ENCODE peak calls at places on chromosome 18, in five cellular contexts. N is CD8-positive, alpha-beta memory T cell; M is T-helper 2 cell; X is fibroblast of pulmonary artery; R is kidney glomerular epithelial cell. Z is an unnamed sample.

GRCh38 chr18:5456577-5457466 is 87.0 kb downstream of the EPB41L3 start:
- DNase-seq in X (peak; percentile 66), R (peak; percentile 51), M (peak; percentile 4), N (no peak), Z (no peak)

GRCh38 chr18:34834897-34835296 is 124.8 kb downstream of the DTNA start:
- DNase-seq in X (peak; percentile 9), R (no peak), M (no peak), N (no peak), Z (no peak)

GRCh38 chr18:48714873-48715272 is 176.0 kb downstream of the CTIF start:
- DNase-seq in R (no peak), X (no peak), N (no peak), M (no peak), Z (no peak)

GRCh38 chr18:23105030-23105429 is 30.3 kb upstream of the CABLES1 start:
- DNase-seq in X (no peak), N (no peak), R (no peak), M (no peak), Z (no peak)

GRCh38 chr18:77067315-77068061 is 65.1 kb downstream of the MBP start:
- DNase-seq in X (peak; percentile 94), N (peak; percentile 80), R (peak; percentile 86), M (peak; percentile 72), Z (no peak)

GRCh38 chr18:44826418-44827259 is 146.0 kb downstream of the SETBP1 start:
- DNase-seq in X (peak; percentile 97), N (no peak), M (no peak), R (peak; percentile 86), Z (peak; percentile 55)

GRCh38 chr18:79900610-79901570 is 50.6 kb downstream of the SLC66A2 start:
- DNase-seq in X (no peak), N (peak; percentile 43), R (no peak), M (no peak), Z (no peak)

GRCh38 chr18:76487782-76488181 is 7.3 kb downstream of the ZNF516 start:
- DNase-seq in R (no peak), M (no peak), X (no peak), N (no peak), Z (no peak)

GRCh38 chr18:9433616-9434239 is 41.6 kb upstream of the RALBP1 start:
- DNase-seq in N (no peak), X (no peak), M (no peak), R (no peak), Z (no peak)

GRCh38 chr18:74898965-74899364 is 301.3 kb downstream of the ZNF407 start:
- DNase-seq in N (no peak), X (peak; percentile 40), R (peak; percentile 78), M (no peak), Z (no peak)

GRCh38 chr18:13470555-13471494 is 252.3 kb downstream of the LDLRAD4 start:
- DNase-seq in M (no peak), N (no peak), R (no peak), X (no peak), Z (no peak)

GRCh38 chr18:79797518-79798345 is at the start of gene KCNG2:
- DNase-seq in X (peak; percentile 43), M (no peak), R (no peak), N (peak; percentile 26), Z (no peak)

GRCh38 chr18:52394602-52395001 is 54.6 kb downstream of the DCC start:
- DNase-seq in R (peak; percentile 41), M (no peak), N (no peak), X (no peak), Z (no peak)

GRCh38 chr18:72530622-72531021 is 13.5 kb downstream of the CBLN2 start:
- DNase-seq in N (no peak), R (no peak), X (no peak), M (no peak), Z (no peak)

GRCh38 chr18:73980289-73980979 is 167.2 kb downstream of the FBXO15 start:
- DNase-seq in X (peak; percentile 22), R (peak; percentile 12), M (no peak), N (no peak), Z (peak; percentile 23)

GRCh38 chr18:63336366-63337099 is 17.0 kb upstream of the BCL2 start:
- DNase-seq in N (no peak), M (no peak), R (peak; percentile 63), X (peak; percentile 92), Z (no peak)

GRCh38 chr18:46711444-46711863 is 45.4 kb downstream of the ST8SIA5 start:
- DNase-seq in R (no peak), M (no peak), X (no peak), N (no peak), Z (no peak)

GRCh38 chr18:57352271-57352701 is at the start of gene ST8SIA3:
- DNase-seq in X (no peak), N (no peak), M (no peak), R (no peak), Z (no peak)

GRCh38 chr18:23572570-23572969 is 13.7 kb downstream of the NPC1 start:
- DNase-seq in R (no peak), M (no peak), N (no peak), X (no peak), Z (no peak)

GRCh38 chr18:13436596-13436995 is 218.0 kb downstream of the LDLRAD4 start:
- DNase-seq in X (no peak), N (no peak), M (peak; percentile 30), R (no peak), Z (no peak)

GRCh38 chr18:54904521-54904920 is 54.7 kb downstream of the CCDC68 start:
- DNase-seq in N (no peak), X (no peak), M (no peak), R (no peak), Z (no peak)

GRCh38 chr18:43303376-43303775 is 26.1 kb upstream of the SYT4 start:
- DNase-seq in M (no peak), X (no peak), R (no peak), N (no peak), Z (no peak)

Z was measured in LoVo.